ENCODE peak calls at places on chromosome 7, in six cellular contexts. W, P, V, X, I and F are unnamed samples.
A peak's percentile ranks its signal among the peaks of the same experiment; 100 is the strongest.

GRCh38 chr7:76296743-76297740 is 5.4 kb upstream of the HSPB1 start:
- DNase-seq in W (peak; percentile 100), P (no peak), V (no peak), X (peak; percentile 74), I (no peak), F (no peak)

GRCh38 chr7:14598978-14599377 is 303.6 kb downstream of the DGKB start:
- DNase-seq in W (peak; percentile 21), P (no peak), V (no peak), X (no peak), I (no peak), F (no peak)

GRCh38 chr7:76294344-76295024 is 8.0 kb upstream of the HSPB1 start:
- DNase-seq in W (peak; percentile 95), P (peak; percentile 61), V (no peak), X (peak; percentile 95), I (peak; percentile 92), F (no peak)

GRCh38 chr7:30731619-30732018 is 20.3 kb upstream of the INMT start:
- DNase-seq in W (no peak), P (no peak), V (no peak), X (no peak), I (no peak), F (no peak)

GRCh38 chr7:27611043-27611442 is 51.6 kb downstream of the HIBADH start:
- DNase-seq in W (peak; percentile 60), P (no peak), V (no peak), X (peak; percentile 58), I (no peak), F (no peak)

GRCh38 chr7:140640060-140640611 is 477 bp downstream of the DENND2A start:
- DNase-seq in W (no peak), P (no peak), V (peak; percentile 68), X (no peak), I (peak; percentile 74), F (no peak)

GRCh38 chr7:114392686-114393085 is 21.9 kb upstream of the FOXP2 start:
- DNase-seq in W (peak; percentile 27), P (no peak), V (no peak), X (no peak), I (no peak), F (no peak)

GRCh38 chr7:150450491-150450992 is at the start of gene GIMAP8:
- DNase-seq in W (no peak), P (peak; percentile 29), V (peak; percentile 64), X (peak; percentile 60), I (peak; percentile 8), F (peak; percentile 48)

GRCh38 chr7:130940907-130941306 is 206.9 kb upstream of the KLF14 start:
- DNase-seq in W (no peak), P (no peak), V (no peak), X (no peak), I (no peak), F (no peak)

GRCh38 chr7:148919859-148920258 is 35.8 kb upstream of the EZH2 start:
- DNase-seq in W (no peak), P (no peak), V (no peak), X (no peak), I (no peak), F (no peak)

GRCh38 chr7:151384352-151384697 is 25.5 kb downstream of the WDR86 start:
- DNase-seq in W (no peak), P (no peak), V (no peak), X (no peak), I (no peak), F (no peak)

GRCh38 chr7:47314728-47315601 is 266.9 kb downstream of the TNS3 start:
- DNase-seq in W (no peak), P (no peak), V (no peak), X (no peak), I (no peak), F (no peak)

GRCh38 chr7:24851791-24852190 is 94.5 kb upstream of the GSDME start:
- DNase-seq in W (peak; percentile 40), P (no peak), V (no peak), X (no peak), I (no peak), F (no peak)

GRCh38 chr7:71482284-71482683 is 350.3 kb downstream of the GALNT17 start:
- DNase-seq in W (no peak), P (no peak), V (no peak), X (peak; percentile 37), I (no peak), F (no peak)

GRCh38 chr7:70356975-70357374 is 758.7 kb downstream of the AUTS2 start:
- DNase-seq in W (no peak), P (no peak), V (no peak), X (no peak), I (no peak), F (no peak)

GRCh38 chr7:130303982-130304381 is 11.0 kb downstream of the CPA4 start:
- DNase-seq in W (no peak), P (no peak), V (no peak), X (no peak), I (no peak), F (no peak)

GRCh38 chr7:17312641-17313040 is 14.2 kb downstream of the AHR start:
- DNase-seq in W (no peak), P (no peak), V (no peak), X (no peak), I (peak; percentile 55), F (no peak)

GRCh38 chr7:107959527-107959898 is 43.4 kb downstream of the LAMB1 start:
- DNase-seq in W (no peak), P (no peak), V (no peak), X (no peak), I (peak; percentile 51), F (no peak)

GRCh38 chr7:155861480-155861868 is 49.2 kb upstream of the SHH start:
- DNase-seq in W (no peak), P (no peak), V (no peak), X (no peak), I (no peak), F (no peak)

GRCh38 chr7:159091041-159091440 is 53.6 kb downstream of the VIPR2 start:
- DNase-seq in W (no peak), P (no peak), V (no peak), X (no peak), I (no peak), F (no peak)

GRCh38 chr7:101870361-101871062 is 53.1 kb downstream of the CUX1 start:
- DNase-seq in W (peak; percentile 79), P (no peak), V (no peak), X (peak; percentile 40), I (peak; percentile 73), F (no peak)

GRCh38 chr7:2967705-2968104 is 76.0 kb downstream of the CARD11 start:
- DNase-seq in W (no peak), P (no peak), V (no peak), X (no peak), I (no peak), F (no peak)

GRCh38 chr7:105940111-105940510 is 23.0 kb upstream of the CDHR3 start:
- DNase-seq in W (no peak), P (no peak), V (no peak), X (no peak), I (no peak), F (no peak)

GRCh38 chr7:51430480-51431086 is 114.0 kb upstream of the COBL start:
- DNase-seq in W (peak; percentile 28), P (peak; percentile 42), V (peak; percentile 71), X (no peak), I (peak; percentile 87), F (no peak)

GRCh38 chr7:134741901-134742635 is 37.4 kb upstream of the CALD1 start:
- DNase-seq in W (peak; percentile 55), P (no peak), V (no peak), X (no peak), I (peak; percentile 85), F (no peak)

GRCh38 chr7:27101188-27101905 is 1.1 kb downstream of the HOXA2 start:
- DNase-seq in W (peak; percentile 71), P (no peak), V (no peak), X (no peak), I (no peak), F (no peak)

GRCh38 chr7:78499283-78499682 is 700.7 kb downstream of the PHTF2 start:
- DNase-seq in W (no peak), P (no peak), V (no peak), X (no peak), I (no peak), F (no peak)

GRCh38 chr7:101172854-101173751 is 7.0 kb downstream of the NAT16 start:
- DNase-seq in W (peak; percentile 68), P (no peak), V (no peak), X (peak; percentile 80), I (peak; percentile 51), F (no peak)

GRCh38 chr7:32935558-32935957 is 21.7 kb upstream of the FKBP9 start:
- DNase-seq in W (no peak), P (no peak), V (no peak), X (no peak), I (no peak), F (no peak)